ENCODE peak calls at places on chromosomes 7 and 10, in five cellular contexts. One of them, this sample, is unnamed.

GRCh38 chr10:25493122-25493893 is 318.5 kb downstream of the GPR158 start:
- DNase-seq in PC-3: peak; percentile 62
- DNase-seq in HCT116: peak; percentile 50
- DNase-seq in ascending aorta: no peak
- DNase-seq in stomach: no peak
- DNase-seq in this sample: no peak

GRCh38 chr7:30136339-30136738 is 1.6 kb downstream of the MTURN start:
- DNase-seq in PC-3: no peak
- DNase-seq in HCT116: no peak
- DNase-seq in ascending aorta: no peak
- DNase-seq in stomach: no peak
- DNase-seq in this sample: no peak

GRCh38 chr10:33406596-33406995 is 72.1 kb upstream of the NRP1 start:
- DNase-seq in PC-3: no peak
- DNase-seq in HCT116: no peak
- DNase-seq in ascending aorta: no peak
- DNase-seq in stomach: no peak
- DNase-seq in this sample: no peak

GRCh38 chr10:104076743-104077160 is 8.9 kb downstream of the COL17A1 start:
- DNase-seq in PC-3: peak; percentile 12
- DNase-seq in HCT116: no peak
- DNase-seq in ascending aorta: no peak
- DNase-seq in stomach: peak; percentile 35
- DNase-seq in this sample: no peak

GRCh38 chr7:96067321-96067720 is 254.6 kb downstream of the SLC25A13 start:
- DNase-seq in PC-3: peak; percentile 49
- DNase-seq in HCT116: no peak
- DNase-seq in ascending aorta: no peak
- DNase-seq in stomach: no peak
- DNase-seq in this sample: no peak

GRCh38 chr10:107614939-107615665 is 450.6 kb upstream of the SORCS1 start:
- DNase-seq in PC-3: peak; percentile 64
- DNase-seq in HCT116: no peak
- DNase-seq in ascending aorta: no peak
- DNase-seq in stomach: no peak
- DNase-seq in this sample: no peak

GRCh38 chr7:13037216-13037615 is 349.8 kb downstream of the ARL4A start:
- DNase-seq in PC-3: no peak
- DNase-seq in HCT116: no peak
- DNase-seq in ascending aorta: no peak
- DNase-seq in stomach: no peak
- DNase-seq in this sample: no peak

GRCh38 chr10:10591682-10592412 is 425.8 kb upstream of the CELF2 start:
- DNase-seq in PC-3: no peak
- DNase-seq in HCT116: no peak
- DNase-seq in ascending aorta: no peak
- DNase-seq in stomach: no peak
- DNase-seq in this sample: no peak

GRCh38 chr10:43057831-43058340 is 19.0 kb upstream of the RET start:
- DNase-seq in PC-3: no peak
- DNase-seq in HCT116: no peak
- DNase-seq in ascending aorta: no peak
- DNase-seq in stomach: no peak
- DNase-seq in this sample: no peak

GRCh38 chr7:681551-682307 is 44.8 kb upstream of the DNAAF5 start:
- DNase-seq in PC-3: no peak
- DNase-seq in HCT116: no peak
- DNase-seq in ascending aorta: no peak
- DNase-seq in stomach: no peak
- DNase-seq in this sample: no peak

DNA sequence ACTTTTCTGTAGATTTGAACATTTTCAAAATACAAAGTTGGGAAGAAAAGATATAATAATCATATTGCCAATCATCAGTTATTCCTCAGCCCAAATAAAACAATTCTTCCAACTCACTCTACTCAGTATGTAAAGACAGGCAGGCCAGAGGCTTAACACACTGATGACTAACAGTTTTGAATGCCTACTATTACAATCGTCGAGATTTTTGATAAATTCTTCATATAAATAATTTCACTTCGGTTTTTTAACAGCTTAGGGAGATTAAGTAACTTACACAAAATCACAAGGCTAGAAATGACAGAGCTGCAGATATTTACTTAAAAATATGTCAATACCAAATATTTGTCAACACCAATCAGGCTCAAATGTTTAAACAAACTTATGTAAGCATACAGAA is 17.5 kb downstream of the CYTH3 start:
- DNase-seq in PC-3: no peak
- DNase-seq in HCT116: no peak
- DNase-seq in ascending aorta: no peak
- DNase-seq in stomach: no peak
- DNase-seq in this sample: no peak
- H3K4me1 ChIP-seq in PC-3: peaks cover 13% of the 10 kb centered on the region
- H3K4me1 ChIP-seq in HCT116: peaks cover 17% of the 10 kb centered on the region
- H3K4me1 ChIP-seq in ascending aorta: peaks cover 36% of the 10 kb centered on the region
- H3K4me1 ChIP-seq in stomach: peaks cover 26% of the 10 kb centered on the region
- H3K4me1 ChIP-seq in this sample: peaks cover 57% of the 10 kb centered on the region

GRCh38 chr7:127835679-127836078 is 183.7 kb downstream of the SND1 start:
- DNase-seq in PC-3: no peak
- DNase-seq in HCT116: no peak
- DNase-seq in ascending aorta: no peak
- DNase-seq in stomach: no peak
- DNase-seq in this sample: no peak

GRCh38 chr7:127832592-127832991 is 180.6 kb downstream of the SND1 start:
- DNase-seq in PC-3: no peak
- DNase-seq in HCT116: no peak
- DNase-seq in ascending aorta: no peak
- DNase-seq in stomach: no peak
- DNase-seq in this sample: no peak

GRCh38 chr7:127828843-127829502 is 177.0 kb downstream of the SND1 start:
- DNase-seq in PC-3: no peak
- DNase-seq in HCT116: no peak
- DNase-seq in ascending aorta: no peak
- DNase-seq in stomach: no peak
- DNase-seq in this sample: no peak

GRCh38 chr7:127831312-127832212 is 179.6 kb downstream of the SND1 start:
- DNase-seq in PC-3: no peak
- DNase-seq in HCT116: no peak
- DNase-seq in ascending aorta: no peak
- DNase-seq in stomach: no peak
- DNase-seq in this sample: no peak

GRCh38 chr7:127833641-127834040 is 181.6 kb downstream of the SND1 start:
- DNase-seq in PC-3: no peak
- DNase-seq in HCT116: no peak
- DNase-seq in ascending aorta: no peak
- DNase-seq in stomach: no peak
- DNase-seq in this sample: no peak
- H3K27ac ChIP-seq in PC-3: no peak overlapping the region
- H3K27ac ChIP-seq in HCT116: no peak overlapping the region
- H3K27ac ChIP-seq in ascending aorta: no peak overlapping the region
- H3K27ac ChIP-seq in stomach: no peak overlapping the region
- H3K27ac ChIP-seq in this sample: no peak overlapping the region

DNA sequence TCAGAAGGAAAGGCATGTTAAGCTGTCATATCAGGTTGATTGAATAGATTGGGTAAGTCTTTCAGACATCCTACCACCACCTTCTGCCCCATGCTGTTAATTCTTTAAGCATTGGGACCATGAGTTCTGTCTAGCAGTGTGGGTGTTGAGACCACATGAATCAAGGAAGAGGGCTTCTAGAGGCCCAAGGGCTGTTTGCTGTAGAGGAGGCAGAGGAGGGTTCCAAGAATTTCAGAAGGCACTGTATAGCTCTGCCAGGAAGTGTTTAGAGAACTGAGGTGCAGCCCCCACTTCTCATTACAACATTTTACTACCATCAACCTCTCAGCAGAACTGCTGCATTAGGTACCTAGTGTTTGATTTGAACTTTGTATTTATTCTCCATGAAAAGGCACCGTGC is 720.2 kb downstream of the AUTS2 start:
- DNase-seq in PC-3: no peak
- DNase-seq in HCT116: no peak
- DNase-seq in ascending aorta: no peak
- DNase-seq in stomach: no peak
- DNase-seq in this sample: no peak
- H3K4me1 ChIP-seq in PC-3: no peaks in the 10 kb centered on the region
- H3K4me1 ChIP-seq in HCT116: no peaks in the 10 kb centered on the region
- H3K4me1 ChIP-seq in ascending aorta: no peaks in the 10 kb centered on the region
- H3K4me1 ChIP-seq in stomach: no peaks in the 10 kb centered on the region
- H3K4me1 ChIP-seq in this sample: peaks cover 5% of the 10 kb centered on the region

GRCh38 chr7:20229652-20230500 is 12.7 kb upstream of the MACC1 start:
- DNase-seq in PC-3: peak; percentile 66
- DNase-seq in HCT116: no peak
- DNase-seq in ascending aorta: no peak
- DNase-seq in stomach: no peak
- DNase-seq in this sample: no peak
- H3K27ac ChIP-seq in PC-3: peak overlapping the region; percentile 53
- H3K27ac ChIP-seq in HCT116: no peak overlapping the region
- H3K27ac ChIP-seq in ascending aorta: no peak overlapping the region
- H3K27ac ChIP-seq in stomach: no peak overlapping the region
- H3K27ac ChIP-seq in this sample: no peak overlapping the region

GRCh38 chr10:77390481-77390891 is 247.1 kb downstream of the KCNMA1 start:
- DNase-seq in PC-3: peak; percentile 72
- DNase-seq in HCT116: no peak
- DNase-seq in ascending aorta: no peak
- DNase-seq in stomach: no peak
- DNase-seq in this sample: peak; percentile 32
- H3K4me1 ChIP-seq in PC-3: peaks cover 87% of the 10 kb centered on the region
- H3K4me1 ChIP-seq in HCT116: peaks cover 23% of the 10 kb centered on the region
- H3K4me1 ChIP-seq in ascending aorta: peaks cover 12% of the 10 kb centered on the region
- H3K4me1 ChIP-seq in stomach: peaks cover 15% of the 10 kb centered on the region
- H3K4me1 ChIP-seq in this sample: peaks cover 95% of the 10 kb centered on the region

GRCh38 chr10:34813626-34814227 is 1.4 kb downstream of the PARD3 start:
- DNase-seq in PC-3: peak; percentile 83
- DNase-seq in HCT116: no peak
- DNase-seq in ascending aorta: no peak
- DNase-seq in stomach: no peak
- DNase-seq in this sample: no peak

GRCh38 chr10:34816067-34817002 is 1.2 kb upstream of the PARD3 start:
- DNase-seq in PC-3: peak; percentile 70
- DNase-seq in HCT116: no peak
- DNase-seq in ascending aorta: no peak
- DNase-seq in stomach: no peak
- DNase-seq in this sample: no peak

GRCh38 chr10:34815174-34816066 is at the start of gene PARD3:
- DNase-seq in PC-3: peak; percentile 91
- DNase-seq in HCT116: no peak
- DNase-seq in ascending aorta: no peak
- DNase-seq in stomach: peak; percentile 68
- DNase-seq in this sample: no peak

GRCh38 chr10:34812771-34813170 is 2.3 kb downstream of the PARD3 start:
- DNase-seq in PC-3: no peak
- DNase-seq in HCT116: no peak
- DNase-seq in ascending aorta: no peak
- DNase-seq in stomach: no peak
- DNase-seq in this sample: no peak

GRCh38 chr10:34814228-34815173 is 595 bp downstream of the PARD3 start:
- DNase-seq in PC-3: peak; percentile 72
- DNase-seq in HCT116: no peak
- DNase-seq in ascending aorta: no peak
- DNase-seq in stomach: peak; percentile 46
- DNase-seq in this sample: no peak
- H3K27ac ChIP-seq in PC-3: peak overlapping the region; percentile 13
- H3K27ac ChIP-seq in HCT116: peak overlapping the region; percentile 94
- H3K27ac ChIP-seq in ascending aorta: peak overlapping the region; percentile 97
- H3K27ac ChIP-seq in stomach: peak overlapping the region; percentile 90
- H3K27ac ChIP-seq in this sample: peak overlapping the region; percentile 79

DNA sequence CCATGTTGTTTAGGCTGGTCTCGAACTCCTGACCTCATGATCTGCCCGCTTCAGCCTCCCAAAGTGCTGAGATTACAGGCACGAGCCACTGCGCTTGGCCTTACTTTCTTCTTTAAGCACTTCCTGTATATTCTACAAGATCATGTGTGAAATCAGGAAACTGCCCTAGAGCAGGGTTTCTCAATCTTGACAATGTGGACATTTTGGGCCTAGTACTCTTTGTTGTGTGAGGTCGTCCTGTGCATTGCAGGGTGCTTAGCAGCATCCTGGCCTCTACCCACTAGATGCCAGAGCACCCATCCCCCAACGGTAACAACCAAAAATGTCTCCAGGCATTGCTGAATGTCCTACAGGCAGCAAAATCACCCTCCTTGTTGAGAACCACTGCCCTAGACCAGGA is 24.7 kb downstream of the RRP12 start:
- DNase-seq in PC-3: no peak
- DNase-seq in HCT116: no peak
- DNase-seq in ascending aorta: no peak
- DNase-seq in stomach: no peak
- DNase-seq in this sample: no peak
- H3K4me1 ChIP-seq in PC-3: no peaks in the 10 kb centered on the region
- H3K4me1 ChIP-seq in HCT116: no peaks in the 10 kb centered on the region
- H3K4me1 ChIP-seq in ascending aorta: no peaks in the 10 kb centered on the region
- H3K4me1 ChIP-seq in stomach: no peaks in the 10 kb centered on the region
- H3K4me1 ChIP-seq in this sample: no peaks in the 10 kb centered on the region

This sample was measured in thoracic aorta.